ENCODE peak calls at places on chromosomes 7 and 10, in four cellular contexts. I is MCF 10A, B is BJ, G is AG10803. E is an unnamed sample.

GRCh38 chr10:11636761-11637166 is 25.3 kb upstream of the USP6NL start:
- DNase-seq in B (no peak), I (no peak), G (peak), E (no peak)

GRCh38 chr7:107711301-107711700 is 32.6 kb upstream of the CBLL1 start:
- DNase-seq in G (peak), I (no peak), B (peak), E (no peak)

GRCh38 chr7:136966825-136967224 is 98.4 kb downstream of the CHRM2 start:
- DNase-seq in B (no peak), I (no peak), G (no peak), E (no peak)

GRCh38 chr7:96591900-96592676 is 117.6 kb downstream of the SEM1 start:
- DNase-seq in I (no peak), B (no peak), G (no peak), E (no peak)

GRCh38 chr10:53836638-53837037 is 964.4 kb downstream of the PCDH15 start:
- DNase-seq in B (no peak), G (no peak), I (peak), E (no peak)

GRCh38 chr10:124935946-124936345 is 6.0 kb upstream of the ZRANB1 start:
- DNase-seq in B (no peak), G (peak), I (no peak), E (no peak)

GRCh38 chr10:44845672-44846071 is 65.5 kb upstream of the TMEM72 start:
- DNase-seq in B (no peak), G (no peak), I (no peak), E (no peak)

GRCh38 chr10:110405401-110405800 is 92.3 kb upstream of the DUSP5 start:
- DNase-seq in B (no peak), I (no peak), G (no peak), E (no peak)

GRCh38 chr10:104122273-104123107 is 519 bp downstream of the SFR1 start:
- DNase-seq in G (peak), B (no peak), I (no peak), E (no peak)

GRCh38 chr7:74185636-74186035 is 11.5 kb downstream of the EIF4H start:
- DNase-seq in B (no peak), G (no peak), I (no peak), E (no peak)

GRCh38 chr7:51139796-51140195 is 176.8 kb downstream of the COBL start:
- DNase-seq in B (no peak), I (peak), G (no peak), E (no peak)

GRCh38 chr10:87931836-87932230 is 68.4 kb downstream of the PTEN start:
- DNase-seq in I (no peak), B (no peak), G (peak), E (no peak)

GRCh38 chr10:3231951-3232730 is 59.6 kb upstream of the PITRM1 start:
- DNase-seq in G (peak), B (no peak), I (peak), E (no peak)

GRCh38 chr7:74395745-74396311 is 57.9 kb upstream of the GTF2IRD1 start:
- DNase-seq in I (no peak), G (no peak), B (no peak), E (no peak)

GRCh38 chr10:5293691-5294550 is 70.8 kb upstream of the UCN3 start:
- DNase-seq in I (peak), B (no peak), G (peak), E (no peak)

GRCh38 chr10:28587970-28588290 is 55.0 kb downstream of the WAC start:
- DNase-seq in G (peak), B (no peak), I (peak), E (peak)

GRCh38 chr7:148882668-148883232 is 1.3 kb downstream of the EZH2 start:
- DNase-seq in I (peak), G (no peak), B (no peak), E (no peak)

GRCh38 chr10:60572511-60573194 is 183.0 kb upstream of the ANK3 start:
- DNase-seq in I (peak), G (peak), B (peak), E (no peak)

GRCh38 chr10:62805139-62806092 is 896 bp downstream of the ADO start:
- DNase-seq in I (peak), G (peak), B (no peak), E (no peak)

GRCh38 chr7:51102828-51103227 is 213.8 kb downstream of the COBL start:
- DNase-seq in B (no peak), I (no peak), G (no peak), E (no peak)

GRCh38 chr10:77041636-77042258 is 595.9 kb downstream of the KCNMA1 start:
- DNase-seq in G (no peak), B (no peak), I (no peak), E (no peak)

GRCh38 chr10:69747179-69747578 is 54.5 kb upstream of the COL13A1 start:
- DNase-seq in G (no peak), I (no peak), B (no peak), E (no peak)

GRCh38 chr7:73740771-73741170 is 2.2 kb upstream of the ABHD11 start:
- DNase-seq in G (no peak), B (no peak), I (no peak), E (no peak)

GRCh38 chr7:93031795-93032194 is 86.0 kb downstream of the SAMD9 start:
- DNase-seq in I (no peak), B (no peak), G (no peak), E (no peak)

GRCh38 chr10:70475661-70476060 is 2.9 kb upstream of the PALD1 start:
- DNase-seq in I (peak), G (no peak), B (no peak), E (no peak)

GRCh38 chr7:155808551-155809331 is 3.5 kb downstream of the SHH start:
- DNase-seq in I (no peak), B (no peak), G (no peak), E (no peak)

GRCh38 chr10:971150-971542 is 17.1 kb upstream of the GTPBP4 start:
- DNase-seq in G (peak), I (no peak), B (no peak), E (no peak)

GRCh38 chr10:101225846-101226361 is 3.4 kb downstream of the LBX1 start:
- DNase-seq in I (no peak), G (no peak), B (no peak), E (no peak)

GRCh38 chr7:1124816-1125602 is 35.0 kb downstream of the ZFAND2A start:
- DNase-seq in B (no peak), G (peak), I (no peak), E (no peak)

GRCh38 chr7:157529768-157530560 is 193.2 kb downstream of the DNAJB6 start:
- DNase-seq in B (no peak), G (no peak), I (no peak), E (no peak)

GRCh38 chr7:70678621-70679251 is 453.2 kb upstream of the GALNT17 start:
- DNase-seq in I (no peak), B (no peak), G (peak), E (no peak)

GRCh38 chr10:77680811-77681210 is 43.2 kb upstream of the KCNMA1 start:
- DNase-seq in I (no peak), B (no peak), G (no peak), E (no peak)

GRCh38 chr7:27154901-27155815 is 1.3 kb downstream of the HOXA7 start:
- DNase-seq in I (no peak), G (no peak), B (no peak), E (no peak)

GRCh38 chr7:4791738-4792536 is 16.5 kb downstream of the AP5Z1 start:
- DNase-seq in I (no peak), G (peak), B (no peak), E (peak)
- TF ChIP-seq CTCF in I (peak), G (peak), B (peak), E (peak)

GRCh38 chr10:50582766-50583762 is 40.7 kb downstream of the SGMS1 start:
- DNase-seq in G (no peak), B (no peak), I (no peak), E (no peak)
- TF ChIP-seq CTCF in G (no peak), B (no peak), I (no peak), E (no peak)

GRCh38 chr10:130109796-130110235 is 814 bp downstream of the C10orf143 start:
- DNase-seq in G (peak), B (peak), I (peak), E (peak)

GRCh38 chr10:130111115-130111847 is 651 bp upstream of the C10orf143 start:
- DNase-seq in B (peak), I (peak), G (peak), E (peak)

GRCh38 chr10:130108934-130109604 is 1.6 kb downstream of the C10orf143 start:
- DNase-seq in G (no peak), I (no peak), B (no peak), E (no peak)

GRCh38 chr10:130110236-130111114 is at the start of gene C10orf143:
- DNase-seq in I (peak), G (peak), B (peak), E (peak)

GRCh38 chr10:130105724-130106123 is 4.9 kb downstream of the C10orf143 start:
- DNase-seq in G (no peak), B (no peak), I (no peak), E (no peak)
- TF ChIP-seq CTCF in G (no peak), B (no peak), I (no peak), E (no peak)

GRCh38 chr7:43637114-43637806 is 54.4 kb downstream of the STK17A start:
- DNase-seq in I (peak), B (no peak), G (no peak), E (no peak)
- TF ChIP-seq CTCF in I (no peak), B (no peak), G (no peak), E (no peak)

GRCh38 chr10:88991161-88991899 is 732 bp downstream of the FAS start:
- DNase-seq in B (no peak), G (peak), I (peak), E (peak)
- TF ChIP-seq CTCF in B (peak), G (peak), I (no peak), E (peak)

GRCh38 chr7:54839538-54840213 is 80.7 kb upstream of the SEC61G start:
- DNase-seq in B (no peak), G (peak), I (peak), E (peak)
- TF ChIP-seq CTCF in B (peak), G (peak), I (peak), E (peak)